ENCODE peak calls at places on chromosomes 5 and 9, in seven cellular contexts. N is stimulated activated naive CD8-positive, alpha-beta T cell treated with anti-CD3 and anti-CD28 coated beads, Interleukin-15, amount 100 ng/mL, for 72 hours; D is effector memory CD8-positive, alpha-beta T cell; A is HFF-Myc; V is right lobe of liver; O is NCI-H526 treated with DMSO at 0.1 percent for 48 hours; P is foreskin fibroblast. R is an unnamed sample.
A peak's percentile ranks its signal among the peaks of the same experiment; 100 is the strongest.

GRCh38 chr9:110995511-110996340 is 42.5 kb downstream of the LPAR1 start:
- DNase-seq in N (no peak), D (no peak), A (no peak), V (no peak), O (no peak), P (no peak), R (no peak)

GRCh38 chr9:70387663-70388062 is 26.8 kb downstream of the KLF9 start:
- DNase-seq in N (no peak), D (no peak), A (no peak), V (no peak), O (no peak), P (no peak), R (no peak)

GRCh38 chr9:124206391-124206790 is 51.4 kb upstream of the NEK6 start:
- DNase-seq in N (no peak), D (no peak), A (no peak), V (no peak), O (no peak), P (no peak), R (no peak)

GRCh38 chr5:91369480-91369879 is 13.6 kb downstream of the ARRDC3 start:
- DNase-seq in N (no peak), D (no peak), A (no peak), V (no peak), O (no peak), P (no peak), R (no peak)

GRCh38 chr5:181167814-181168488 is 20.6 kb downstream of the OR2V2 start:
- DNase-seq in N (peak; percentile 53), D (no peak), A (no peak), V (no peak), O (peak; percentile 52), P (no peak), R (no peak)

GRCh38 chr9:74848150-74848525 is 39.6 kb downstream of the TRPM6 start:
- DNase-seq in N (no peak), D (no peak), A (no peak), V (no peak), O (no peak), P (no peak), R (no peak)

GRCh38 chr5:34684281-34684979 is 28.3 kb downstream of the RAI14 start:
- DNase-seq in N (no peak), D (no peak), A (no peak), V (no peak), O (no peak), P (no peak), R (no peak)

GRCh38 chr5:36393656-36394438 is 92.1 kb upstream of the RANBP3L start:
- DNase-seq in N (no peak), D (no peak), A (no peak), V (no peak), O (no peak), P (no peak), R (no peak)

GRCh38 chr5:100779669-100780375 is 123.3 kb downstream of the ST8SIA4 start:
- DNase-seq in N (no peak), D (no peak), A (no peak), V (no peak), O (no peak), P (no peak), R (no peak)

GRCh38 chr9:135555203-135555602 is 6.4 kb upstream of the PAEP start:
- DNase-seq in N (no peak), D (no peak), A (no peak), V (no peak), O (no peak), P (no peak), R (no peak)

GRCh38 chr5:132237141-132237540 is 9.5 kb upstream of the P4HA2 start:
- DNase-seq in N (peak; percentile 6), D (no peak), A (no peak), V (no peak), O (no peak), P (no peak), R (no peak)

GRCh38 chr9:117081641-117082317 is 333.1 kb downstream of the ASTN2 start:
- DNase-seq in N (no peak), D (no peak), A (no peak), V (no peak), O (no peak), P (no peak), R (no peak)

GRCh38 chr5:150062523-150062922 is 23.8 kb downstream of the CSF1R start:
- DNase-seq in N (no peak), D (no peak), A (no peak), V (no peak), O (no peak), P (no peak), R (no peak)